ENCODE peak calls at places on chromosomes 3 and 15, in nine cellular contexts. One of them, this sample, is unnamed.
A peak's percentile ranks its signal among the peaks of the same experiment; 100 is the strongest.

GRCh38 chr15:40763801-40764765 is at the start of gene GCHFR:
- DNase-seq in lower leg skin: peak; percentile 96
- DNase-seq in heart left ventricle: peak; percentile 73
- DNase-seq in activated CD8-positive, alpha-beta T cell treated with anti-CD3 and anti-CD28 coated beads, Interleukin-2, amount 10 ng/mL, durations not matched to agents 7 days and 5 days: peak; percentile 74
- DNase-seq in HTR-8/SVneo: no peak
- DNase-seq in NCI-H1417: peak; percentile 17
- DNase-seq in ACHN: peak; percentile 77
- DNase-seq in T-helper 2 cell: peak; percentile 67
- DNase-seq in A549: peak; percentile 73
- DNase-seq in this sample: peak; percentile 88

GRCh38 chr3:142243134-142243533 is 17.7 kb upstream of the GK5 start:
- DNase-seq in lower leg skin: no peak
- DNase-seq in heart left ventricle: no peak
- DNase-seq in activated CD8-positive, alpha-beta T cell treated with anti-CD3 and anti-CD28 coated beads, Interleukin-2, amount 10 ng/mL, durations not matched to agents 7 days and 5 days: no peak
- DNase-seq in HTR-8/SVneo: no peak
- DNase-seq in NCI-H1417: no peak
- DNase-seq in ACHN: no peak
- DNase-seq in T-helper 2 cell: no peak
- DNase-seq in A549: no peak
- DNase-seq in this sample: no peak

GRCh38 chr3:42012378-42012934 is 50.6 kb upstream of the ULK4 start:
- DNase-seq in lower leg skin: peak; percentile 3
- DNase-seq in heart left ventricle: no peak
- DNase-seq in activated CD8-positive, alpha-beta T cell treated with anti-CD3 and anti-CD28 coated beads, Interleukin-2, amount 10 ng/mL, durations not matched to agents 7 days and 5 days: peak; percentile 25
- DNase-seq in HTR-8/SVneo: no peak
- DNase-seq in NCI-H1417: no peak
- DNase-seq in ACHN: no peak
- DNase-seq in T-helper 2 cell: peak; percentile 57
- DNase-seq in A549: no peak
- DNase-seq in this sample: no peak

GRCh38 chr15:58487041-58487723 is 55.4 kb downstream of the LIPC start:
- DNase-seq in lower leg skin: no peak
- DNase-seq in heart left ventricle: no peak
- DNase-seq in activated CD8-positive, alpha-beta T cell treated with anti-CD3 and anti-CD28 coated beads, Interleukin-2, amount 10 ng/mL, durations not matched to agents 7 days and 5 days: no peak
- DNase-seq in HTR-8/SVneo: no peak
- DNase-seq in NCI-H1417: no peak
- DNase-seq in ACHN: no peak
- DNase-seq in T-helper 2 cell: no peak
- DNase-seq in A549: no peak
- DNase-seq in this sample: no peak

GRCh38 chr3:48208088-48208487 is 15.2 kb upstream of the CAMP start:
- DNase-seq in lower leg skin: no peak
- DNase-seq in heart left ventricle: no peak
- DNase-seq in activated CD8-positive, alpha-beta T cell treated with anti-CD3 and anti-CD28 coated beads, Interleukin-2, amount 10 ng/mL, durations not matched to agents 7 days and 5 days: no peak
- DNase-seq in HTR-8/SVneo: no peak
- DNase-seq in NCI-H1417: no peak
- DNase-seq in ACHN: no peak
- DNase-seq in T-helper 2 cell: no peak
- DNase-seq in A549: no peak
- DNase-seq in this sample: no peak

GRCh38 chr3:106542101-106542769 is 673.4 kb upstream of the CBLB start:
- DNase-seq in lower leg skin: no peak
- DNase-seq in heart left ventricle: no peak
- DNase-seq in activated CD8-positive, alpha-beta T cell treated with anti-CD3 and anti-CD28 coated beads, Interleukin-2, amount 10 ng/mL, durations not matched to agents 7 days and 5 days: no peak
- DNase-seq in HTR-8/SVneo: no peak
- DNase-seq in NCI-H1417: no peak
- DNase-seq in ACHN: no peak
- DNase-seq in T-helper 2 cell: no peak
- DNase-seq in A549: no peak
- DNase-seq in this sample: no peak

GRCh38 chr3:113953677-113954076 is 5.9 kb downstream of the ZDHHC23 start:
- DNase-seq in lower leg skin: no peak
- DNase-seq in heart left ventricle: no peak
- DNase-seq in activated CD8-positive, alpha-beta T cell treated with anti-CD3 and anti-CD28 coated beads, Interleukin-2, amount 10 ng/mL, durations not matched to agents 7 days and 5 days: no peak
- DNase-seq in HTR-8/SVneo: no peak
- DNase-seq in NCI-H1417: no peak
- DNase-seq in ACHN: no peak
- DNase-seq in T-helper 2 cell: no peak
- DNase-seq in A549: no peak
- DNase-seq in this sample: no peak

GRCh38 chr3:73080201-73080966 is 18.9 kb downstream of the EBLN2 start:
- DNase-seq in lower leg skin: no peak
- DNase-seq in heart left ventricle: no peak
- DNase-seq in activated CD8-positive, alpha-beta T cell treated with anti-CD3 and anti-CD28 coated beads, Interleukin-2, amount 10 ng/mL, durations not matched to agents 7 days and 5 days: no peak
- DNase-seq in HTR-8/SVneo: no peak
- DNase-seq in NCI-H1417: no peak
- DNase-seq in ACHN: no peak
- DNase-seq in T-helper 2 cell: no peak
- DNase-seq in A549: no peak
- DNase-seq in this sample: no peak

GRCh38 chr3:127287840-127288239 is at the start of gene PRR20G:
- DNase-seq in lower leg skin: no peak
- DNase-seq in heart left ventricle: no peak
- DNase-seq in activated CD8-positive, alpha-beta T cell treated with anti-CD3 and anti-CD28 coated beads, Interleukin-2, amount 10 ng/mL, durations not matched to agents 7 days and 5 days: peak; percentile 26
- DNase-seq in HTR-8/SVneo: no peak
- DNase-seq in NCI-H1417: no peak
- DNase-seq in ACHN: no peak
- DNase-seq in T-helper 2 cell: no peak
- DNase-seq in A549: peak; percentile 11
- DNase-seq in this sample: no peak

GRCh38 chr3:308597-309321 is 112.2 kb downstream of the CHL1 start:
- DNase-seq in lower leg skin: no peak
- DNase-seq in heart left ventricle: no peak
- DNase-seq in activated CD8-positive, alpha-beta T cell treated with anti-CD3 and anti-CD28 coated beads, Interleukin-2, amount 10 ng/mL, durations not matched to agents 7 days and 5 days: no peak
- DNase-seq in HTR-8/SVneo: no peak
- DNase-seq in NCI-H1417: no peak
- DNase-seq in ACHN: no peak
- DNase-seq in T-helper 2 cell: no peak
- DNase-seq in A549: no peak
- DNase-seq in this sample: no peak

GRCh38 chr3:167941234-167941995 is 154.3 kb downstream of the GOLIM4 start:
- DNase-seq in lower leg skin: no peak
- DNase-seq in heart left ventricle: peak; percentile 54
- DNase-seq in activated CD8-positive, alpha-beta T cell treated with anti-CD3 and anti-CD28 coated beads, Interleukin-2, amount 10 ng/mL, durations not matched to agents 7 days and 5 days: no peak
- DNase-seq in HTR-8/SVneo: no peak
- DNase-seq in NCI-H1417: peak; percentile 82
- DNase-seq in ACHN: no peak
- DNase-seq in T-helper 2 cell: no peak
- DNase-seq in A549: no peak
- DNase-seq in this sample: peak; percentile 45

GRCh38 chr3:55282994-55283393 is 204.1 kb downstream of the WNT5A start:
- DNase-seq in lower leg skin: no peak
- DNase-seq in heart left ventricle: no peak
- DNase-seq in activated CD8-positive, alpha-beta T cell treated with anti-CD3 and anti-CD28 coated beads, Interleukin-2, amount 10 ng/mL, durations not matched to agents 7 days and 5 days: no peak
- DNase-seq in HTR-8/SVneo: no peak
- DNase-seq in NCI-H1417: no peak
- DNase-seq in ACHN: no peak
- DNase-seq in T-helper 2 cell: no peak
- DNase-seq in A549: no peak
- DNase-seq in this sample: no peak

GRCh38 chr3:188486126-188486525 is 332.2 kb downstream of the LPP start:
- DNase-seq in lower leg skin: no peak
- DNase-seq in heart left ventricle: no peak
- DNase-seq in activated CD8-positive, alpha-beta T cell treated with anti-CD3 and anti-CD28 coated beads, Interleukin-2, amount 10 ng/mL, durations not matched to agents 7 days and 5 days: no peak
- DNase-seq in HTR-8/SVneo: no peak
- DNase-seq in NCI-H1417: no peak
- DNase-seq in ACHN: no peak
- DNase-seq in T-helper 2 cell: no peak
- DNase-seq in A549: no peak
- DNase-seq in this sample: no peak

GRCh38 chr3:97021778-97022177 is 207.4 kb downstream of the EPHA6 start:
- DNase-seq in lower leg skin: no peak
- DNase-seq in heart left ventricle: no peak
- DNase-seq in activated CD8-positive, alpha-beta T cell treated with anti-CD3 and anti-CD28 coated beads, Interleukin-2, amount 10 ng/mL, durations not matched to agents 7 days and 5 days: no peak
- DNase-seq in HTR-8/SVneo: no peak
- DNase-seq in NCI-H1417: no peak
- DNase-seq in ACHN: no peak
- DNase-seq in T-helper 2 cell: no peak
- DNase-seq in A549: no peak
- DNase-seq in this sample: no peak

GRCh38 chr3:190120161-190121060 is at the start of gene P3H2:
- DNase-seq in lower leg skin: peak; percentile 91
- DNase-seq in heart left ventricle: peak; percentile 80
- DNase-seq in activated CD8-positive, alpha-beta T cell treated with anti-CD3 and anti-CD28 coated beads, Interleukin-2, amount 10 ng/mL, durations not matched to agents 7 days and 5 days: peak; percentile 22
- DNase-seq in HTR-8/SVneo: peak; percentile 83
- DNase-seq in NCI-H1417: peak; percentile 57
- DNase-seq in ACHN: peak; percentile 91
- DNase-seq in T-helper 2 cell: no peak
- DNase-seq in A549: peak; percentile 90
- DNase-seq in this sample: peak; percentile 90

GRCh38 chr15:68305420-68305871 is 27.9 kb downstream of the FEM1B start:
- DNase-seq in lower leg skin: peak; percentile 82
- DNase-seq in heart left ventricle: no peak
- DNase-seq in activated CD8-positive, alpha-beta T cell treated with anti-CD3 and anti-CD28 coated beads, Interleukin-2, amount 10 ng/mL, durations not matched to agents 7 days and 5 days: no peak
- DNase-seq in HTR-8/SVneo: no peak
- DNase-seq in NCI-H1417: no peak
- DNase-seq in ACHN: no peak
- DNase-seq in T-helper 2 cell: no peak
- DNase-seq in A549: no peak
- DNase-seq in this sample: no peak

GRCh38 chr3:106566277-106566676 is 697.5 kb upstream of the CBLB start:
- DNase-seq in lower leg skin: no peak
- DNase-seq in heart left ventricle: no peak
- DNase-seq in activated CD8-positive, alpha-beta T cell treated with anti-CD3 and anti-CD28 coated beads, Interleukin-2, amount 10 ng/mL, durations not matched to agents 7 days and 5 days: no peak
- DNase-seq in HTR-8/SVneo: no peak
- DNase-seq in NCI-H1417: no peak
- DNase-seq in ACHN: peak; percentile 52
- DNase-seq in T-helper 2 cell: no peak
- DNase-seq in A549: no peak
- DNase-seq in this sample: no peak

GRCh38 chr3:149593416-149594160 is 64.2 kb downstream of the WWTR1 start:
- DNase-seq in lower leg skin: no peak
- DNase-seq in heart left ventricle: no peak
- DNase-seq in activated CD8-positive, alpha-beta T cell treated with anti-CD3 and anti-CD28 coated beads, Interleukin-2, amount 10 ng/mL, durations not matched to agents 7 days and 5 days: no peak
- DNase-seq in HTR-8/SVneo: no peak
- DNase-seq in NCI-H1417: no peak
- DNase-seq in ACHN: no peak
- DNase-seq in T-helper 2 cell: no peak
- DNase-seq in A549: no peak
- DNase-seq in this sample: no peak

GRCh38 chr3:156148946-156149348 is 28.6 kb downstream of the KCNAB1 start:
- DNase-seq in lower leg skin: no peak
- DNase-seq in heart left ventricle: peak; percentile 18
- DNase-seq in activated CD8-positive, alpha-beta T cell treated with anti-CD3 and anti-CD28 coated beads, Interleukin-2, amount 10 ng/mL, durations not matched to agents 7 days and 5 days: no peak
- DNase-seq in HTR-8/SVneo: no peak
- DNase-seq in NCI-H1417: no peak
- DNase-seq in ACHN: no peak
- DNase-seq in T-helper 2 cell: no peak
- DNase-seq in A549: no peak
- DNase-seq in this sample: no peak

GRCh38 chr3:4643904-4644547 is 150.9 kb downstream of the ITPR1 start:
- DNase-seq in lower leg skin: no peak
- DNase-seq in heart left ventricle: no peak
- DNase-seq in activated CD8-positive, alpha-beta T cell treated with anti-CD3 and anti-CD28 coated beads, Interleukin-2, amount 10 ng/mL, durations not matched to agents 7 days and 5 days: no peak
- DNase-seq in HTR-8/SVneo: no peak
- DNase-seq in NCI-H1417: no peak
- DNase-seq in ACHN: no peak
- DNase-seq in T-helper 2 cell: no peak
- DNase-seq in A549: no peak
- DNase-seq in this sample: no peak

GRCh38 chr3:177714945-177715344 is 517.7 kb upstream of the TBL1XR1 start:
- DNase-seq in lower leg skin: no peak
- DNase-seq in heart left ventricle: no peak
- DNase-seq in activated CD8-positive, alpha-beta T cell treated with anti-CD3 and anti-CD28 coated beads, Interleukin-2, amount 10 ng/mL, durations not matched to agents 7 days and 5 days: no peak
- DNase-seq in HTR-8/SVneo: no peak
- DNase-seq in NCI-H1417: no peak
- DNase-seq in ACHN: no peak
- DNase-seq in T-helper 2 cell: no peak
- DNase-seq in A549: no peak
- DNase-seq in this sample: no peak

GRCh38 chr3:151168269-151169094 is 34.5 kb downstream of the GPR171 start:
- DNase-seq in lower leg skin: peak; percentile 95
- DNase-seq in heart left ventricle: peak; percentile 70
- DNase-seq in activated CD8-positive, alpha-beta T cell treated with anti-CD3 and anti-CD28 coated beads, Interleukin-2, amount 10 ng/mL, durations not matched to agents 7 days and 5 days: peak; percentile 89
- DNase-seq in HTR-8/SVneo: peak; percentile 59
- DNase-seq in NCI-H1417: peak; percentile 43
- DNase-seq in ACHN: peak; percentile 62
- DNase-seq in T-helper 2 cell: peak; percentile 49
- DNase-seq in A549: peak; percentile 64
- DNase-seq in this sample: peak; percentile 37

GRCh38 chr15:35186346-35186745 is 101.3 kb upstream of the NANOGP8 start:
- DNase-seq in lower leg skin: no peak
- DNase-seq in heart left ventricle: no peak
- DNase-seq in activated CD8-positive, alpha-beta T cell treated with anti-CD3 and anti-CD28 coated beads, Interleukin-2, amount 10 ng/mL, durations not matched to agents 7 days and 5 days: no peak
- DNase-seq in HTR-8/SVneo: no peak
- DNase-seq in NCI-H1417: no peak
- DNase-seq in ACHN: no peak
- DNase-seq in T-helper 2 cell: no peak
- DNase-seq in A549: no peak
- DNase-seq in this sample: no peak

GRCh38 chr15:74192751-74193150 is 9.8 kb downstream of the STRA6 start:
- DNase-seq in lower leg skin: no peak
- DNase-seq in heart left ventricle: no peak
- DNase-seq in activated CD8-positive, alpha-beta T cell treated with anti-CD3 and anti-CD28 coated beads, Interleukin-2, amount 10 ng/mL, durations not matched to agents 7 days and 5 days: no peak
- DNase-seq in HTR-8/SVneo: no peak
- DNase-seq in NCI-H1417: no peak
- DNase-seq in ACHN: no peak
- DNase-seq in T-helper 2 cell: no peak
- DNase-seq in A549: no peak
- DNase-seq in this sample: no peak

GRCh38 chr3:98057631-98058030 is 22.5 kb upstream of the GABRR3 start:
- DNase-seq in lower leg skin: no peak
- DNase-seq in heart left ventricle: no peak
- DNase-seq in activated CD8-positive, alpha-beta T cell treated with anti-CD3 and anti-CD28 coated beads, Interleukin-2, amount 10 ng/mL, durations not matched to agents 7 days and 5 days: no peak
- DNase-seq in HTR-8/SVneo: no peak
- DNase-seq in NCI-H1417: no peak
- DNase-seq in ACHN: no peak
- DNase-seq in T-helper 2 cell: no peak
- DNase-seq in A549: no peak
- DNase-seq in this sample: no peak

GRCh38 chr3:143507735-143508580 is 340.3 kb downstream of the SLC9A9 start:
- DNase-seq in lower leg skin: no peak
- DNase-seq in heart left ventricle: no peak
- DNase-seq in activated CD8-positive, alpha-beta T cell treated with anti-CD3 and anti-CD28 coated beads, Interleukin-2, amount 10 ng/mL, durations not matched to agents 7 days and 5 days: no peak
- DNase-seq in HTR-8/SVneo: no peak
- DNase-seq in NCI-H1417: no peak
- DNase-seq in ACHN: peak; percentile 44
- DNase-seq in T-helper 2 cell: no peak
- DNase-seq in A549: peak; percentile 15
- DNase-seq in this sample: peak; percentile 12

This sample was measured in Caki2.